ENCODE peak calls at places on chromosomes 6 and 20, in ten cellular contexts. E is tibial artery, C is thoracic aorta, U is heart right ventricle, X is ascending aorta, A is spleen, Q is Peyer's patch, J is neural progenitor cell, L is left ventricle myocardium inferior, T is adrenal gland. V is an unnamed sample. For H3K9me3 and H3K4me1, the result is how much of the 10 kb centered on the place peaks cover.

GRCh38 chr20:32589256-32589655 is 4.1 kb upstream of the NOL4L start:
- DNase-seq in X (no peak), C (no peak), J (no peak), A (no peak), E (no peak), U (no peak), Q (no peak), T (no peak), L (no peak), V (no peak)

GRCh38 chr20:46035713-46036112 is 6.7 kb downstream of the SLC12A5 start:
- DNase-seq in L (no peak), C (no peak), A (no peak), U (no peak), X (no peak), Q (no peak), J (no peak), E (no peak), T (no peak), V (no peak)

GRCh38 chr20:32574296-32575226 is 10.6 kb downstream of the NOL4L start:
- DNase-seq in U (peak), E (no peak), C (no peak), L (no peak), Q (no peak), J (no peak), A (no peak), X (no peak), T (peak), V (no peak)

GRCh38 chr6:41757268-41757667 is 10.1 kb upstream of the PGC start:
- DNase-seq in U (no peak), T (no peak), Q (no peak), A (peak), J (no peak), X (no peak), C (no peak), E (no peak), L (no peak), V (no peak)

GRCh38 chr20:34069341-34070078 is 42.5 kb downstream of the EIF2S2 start:
- DNase-seq in Q (peak), A (no peak), C (peak), X (no peak), T (peak), E (peak), J (peak), L (peak), U (peak), V (peak)

GRCh38 chr6:78810146-78810545 is 57.2 kb upstream of the IRAK1BP1 start:
- DNase-seq in T (peak), L (no peak), Q (no peak), U (no peak), A (no peak), J (peak), X (no peak), E (no peak), C (no peak), V (no peak)

GRCh38 chr20:20685635-20686034 is 26.8 kb downstream of the RALGAPA2 start:
- DNase-seq in Q (no peak), J (no peak), T (no peak), A (no peak), L (no peak), X (no peak), E (no peak), C (no peak), U (no peak), V (no peak)

GRCh38 chr20:43909720-43910119 is 4.9 kb upstream of the TOX2 start:
- DNase-seq in L (no peak), E (no peak), C (no peak), T (no peak), J (no peak), Q (no peak), X (no peak), U (no peak), A (no peak), V (no peak)

GRCh38 chr20:17611540-17612286 is 41.8 kb downstream of the DSTN start:
- DNase-seq in J (peak), Q (peak), T (peak), L (no peak), E (no peak), C (no peak), U (no peak), A (peak), X (no peak), V (peak)

GRCh38 chr6:150866147-150867073 is 908 bp downstream of the MTHFD1L start:
- DNase-seq in L (peak), J (peak), Q (peak), E (peak), A (peak), X (peak), T (peak), U (peak), C (peak), V (peak)

DNA sequence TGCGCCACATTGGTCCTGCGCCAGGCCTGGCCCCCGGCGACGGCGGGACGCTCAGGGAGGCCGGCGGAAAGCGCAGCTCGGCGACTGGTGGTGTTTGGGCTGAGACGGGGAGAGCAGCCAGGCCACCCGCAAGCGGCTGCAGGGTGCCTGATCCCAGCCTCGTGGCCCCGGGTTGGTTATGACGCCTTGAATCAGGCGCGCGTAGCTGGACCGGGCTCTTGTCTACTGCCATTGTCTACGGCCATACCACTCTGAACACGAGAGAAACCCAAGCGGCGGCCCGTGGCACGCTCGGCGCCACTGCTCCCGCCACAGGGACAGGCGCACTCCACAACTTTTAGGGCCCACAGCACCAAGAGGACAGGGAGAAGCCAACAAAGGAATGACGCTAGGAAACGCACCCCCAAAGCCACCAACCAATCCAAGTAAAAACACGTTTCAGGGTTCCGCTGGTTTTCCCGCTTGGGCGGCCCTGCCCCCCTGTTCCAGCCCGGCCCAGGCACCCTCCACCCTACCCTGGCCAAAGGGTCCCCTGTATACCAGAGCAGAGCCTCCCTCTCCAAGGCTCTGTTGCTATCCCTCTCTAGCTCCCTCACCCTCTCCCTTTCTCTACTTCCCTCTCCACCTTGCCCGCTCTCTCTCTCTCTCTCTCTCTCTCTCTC is 1849.3 kb upstream of the DEFB115 start:
- DNase-seq in J (no peak), X (no peak), Q (no peak), L (no peak), E (no peak), U (no peak), A (no peak), T (no peak), C (no peak), V (no peak)
- H3K9me3 ChIP-seq in J (under half), X (under half), Q (under half), L (under half), E (under half), U (under half), A (half or more), T (under half), C (under half), V (under half)

GRCh38 chr20:366719-367485 is 13.7 kb upstream of the TRIB3 start:
- DNase-seq in X (no peak), C (no peak), T (no peak), A (no peak), L (no peak), U (no peak), J (no peak), Q (no peak), E (no peak), V (no peak)
- H3K27ac ChIP-seq in X (no peak), C (no peak), T (no peak), A (no peak), L (no peak), U (no peak), J (no peak), Q (no peak), E (no peak), V (no peak)

GRCh38 chr6:32190946-32191677 is 1.1 kb upstream of the PBX2 start:
- DNase-seq in J (no peak), U (no peak), X (no peak), T (no peak), L (no peak), E (peak), A (no peak), Q (no peak), C (no peak), V (no peak)
- H3K4me1 ChIP-seq in J (under half), U (under half), X (under half), T (half or more), L (half or more), E (under half), A (half or more), Q (under half), C (under half), V (half or more)

GRCh38 chr6:52573295-52573694 is 3.6 kb downstream of the TRAM2 start:
- DNase-seq in Q (no peak), X (no peak), C (no peak), U (no peak), J (peak), E (no peak), A (no peak), T (no peak), L (no peak), V (no peak)

GRCh38 chr6:52574709-52575489 is 2.0 kb downstream of the TRAM2 start:
- DNase-seq in C (no peak), X (no peak), Q (peak), L (no peak), A (peak), U (peak), J (no peak), T (no peak), E (peak), V (peak)

GRCh38 chr6:52571099-52571755 is 5.6 kb downstream of the TRAM2 start:
- DNase-seq in T (no peak), C (no peak), U (peak), L (no peak), A (no peak), X (no peak), Q (no peak), J (no peak), E (peak), V (no peak)

GRCh38 chr6:52570291-52570700 is 6.6 kb downstream of the TRAM2 start:
- DNase-seq in U (peak), Q (no peak), E (peak), C (no peak), A (no peak), L (no peak), T (no peak), J (no peak), X (no peak), V (no peak)

DNA sequence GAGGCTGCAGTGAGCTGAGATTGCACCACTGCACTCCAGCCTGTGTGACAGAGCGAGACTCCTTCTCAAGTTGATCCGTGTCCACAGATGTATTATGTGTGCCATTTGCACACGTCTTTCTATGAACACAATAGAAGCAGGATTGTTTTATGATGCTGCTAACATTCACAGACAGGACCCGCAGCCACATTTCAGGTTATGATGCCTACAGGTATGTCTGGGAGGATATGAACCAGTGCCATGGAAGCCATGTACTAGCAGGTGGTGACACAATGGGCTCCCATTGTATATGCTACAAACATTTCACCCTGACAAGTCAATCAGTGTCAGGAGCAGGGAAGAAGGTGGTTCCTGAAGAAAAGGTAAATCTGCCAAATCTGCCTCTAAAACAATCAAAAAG is 4.3 kb downstream of the TRAM2 start:
- DNase-seq in X (no peak), C (no peak), Q (no peak), E (no peak), A (no peak), J (no peak), L (no peak), T (no peak), U (no peak), V (no peak)
- H3K9me3 ChIP-seq in X (under half), C (under half), Q (under half), E (under half), A (under half), J (under half), L (under half), T (under half), U (under half), V (under half)

GRCh38 chr6:168033791-168034190 is 36.3 kb downstream of the KIF25 start:
- DNase-seq in E (no peak), U (no peak), C (no peak), L (no peak), Q (no peak), A (no peak), T (no peak), X (no peak), J (no peak), V (no peak)

GRCh38 chr6:168030881-168031280 is 33.4 kb downstream of the KIF25 start:
- DNase-seq in J (no peak), C (no peak), L (no peak), T (no peak), Q (no peak), A (no peak), U (no peak), E (no peak), X (no peak), V (no peak)

GRCh38 chr6:168030218-168030693 is 32.8 kb downstream of the KIF25 start:
- DNase-seq in X (no peak), T (no peak), E (no peak), U (no peak), A (no peak), J (no peak), Q (no peak), C (no peak), L (no peak), V (no peak)

GRCh38 chr6:168031411-168032382 is 34.2 kb downstream of the KIF25 start:
- DNase-seq in J (no peak), E (no peak), X (no peak), U (peak), L (peak), T (no peak), A (peak), Q (no peak), C (no peak), V (no peak)

GRCh38 chr6:168032383-168032760 is 34.9 kb downstream of the KIF25 start:
- DNase-seq in L (no peak), E (no peak), J (peak), Q (no peak), C (no peak), U (peak), T (no peak), A (peak), X (no peak), V (no peak)
- H3K27ac ChIP-seq in L (peak), E (no peak), J (no peak), Q (peak), C (no peak), U (peak), T (peak), A (peak), X (no peak), V (no peak)

DNA sequence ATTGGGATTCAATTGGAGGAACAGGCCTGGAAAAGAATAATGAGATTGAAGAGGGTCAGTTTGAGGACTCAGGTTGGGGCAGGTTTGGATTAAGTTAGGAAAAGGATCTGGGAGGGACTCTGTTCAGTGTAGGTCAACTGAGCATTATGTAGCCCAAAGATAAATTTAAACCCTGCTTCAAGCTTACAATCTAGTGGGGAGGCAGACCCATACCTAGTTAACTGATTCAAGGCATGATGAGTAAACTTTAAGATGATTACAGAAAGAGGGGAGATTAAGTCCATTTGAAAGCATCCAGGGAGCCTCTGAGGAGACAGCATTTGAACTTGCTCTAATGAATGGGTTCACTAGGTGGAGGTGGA is 11.4 kb upstream of the LTA start:
- DNase-seq in Q (no peak), X (no peak), C (no peak), E (no peak), T (no peak), A (no peak), J (no peak), L (no peak), U (no peak), V (no peak)
- H3K4me1 ChIP-seq in Q (under half), X (under half), C (under half), E (under half), T (under half), A (half or more), J (under half), L (under half), U (under half), V (half or more)

GRCh38 chr6:335572-335971 is 43.3 kb downstream of the DUSP22 start:
- DNase-seq in L (peak), A (peak), Q (peak), X (no peak), E (peak), C (no peak), T (no peak), J (peak), U (no peak), V (no peak)
- H3K9me3 ChIP-seq in L (under half), A (under half), Q (under half), X (under half), E (under half), C (under half), T (under half), J (under half), U (under half), V (under half)

DNA sequence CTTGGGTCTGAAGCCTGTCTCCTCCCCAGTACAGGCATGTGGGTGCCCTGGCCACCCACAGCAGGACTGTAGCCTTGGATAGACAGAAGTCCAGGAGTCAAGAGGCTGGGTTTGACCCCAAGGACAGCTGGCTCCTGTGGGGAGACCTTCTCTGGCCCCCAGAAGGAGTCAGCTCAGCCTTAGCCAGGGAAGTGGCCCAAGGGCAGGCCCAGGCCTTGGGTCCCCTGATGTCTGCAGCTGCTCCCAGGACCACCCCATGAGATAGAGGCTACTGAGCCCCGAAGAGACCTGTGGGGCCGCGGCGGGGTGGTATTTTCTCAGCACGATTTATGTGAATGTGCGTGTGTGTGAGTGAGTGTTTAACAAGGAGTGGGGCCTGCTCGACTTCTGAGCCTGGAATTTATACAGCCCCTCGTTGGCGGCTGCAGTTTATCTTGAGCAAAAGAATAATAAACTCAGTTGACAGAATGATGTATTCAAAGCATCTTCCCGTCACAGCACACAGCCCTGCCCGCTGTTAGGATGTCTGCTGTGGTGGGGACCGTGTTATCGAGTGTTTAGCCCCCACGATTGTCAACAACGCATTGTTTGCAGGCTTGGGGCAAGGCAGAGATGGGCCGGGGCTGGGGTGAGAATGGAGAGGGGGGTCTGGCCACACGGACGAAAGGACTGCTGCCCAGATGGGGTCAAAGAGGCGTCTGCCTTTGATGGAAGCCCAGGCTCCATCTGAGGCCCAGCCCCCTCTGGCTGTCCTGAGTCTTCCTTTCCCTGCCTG is 163.3 kb downstream of the VEGFA start:
- DNase-seq in A (peak), E (peak), J (no peak), X (no peak), U (no peak), C (no peak), L (peak), Q (peak), T (no peak), V (no peak)
- H3K27ac ChIP-seq in A (no peak), E (no peak), J (no peak), X (no peak), U (no peak), C (no peak), L (no peak), Q (peak), T (peak), V (no peak)